ENCODE peak calls at places on chromosomes 16 and 17, in eight cellular contexts. Z is M059J; G is stimulated activated CD4-positive, alpha-beta T cell treated with anti-CD3 and anti-CD28 coated beads, Interleukin-4, amount 100 ng/mL, for 24 hours; I is tibial artery; S is NCI-H510A; F is CD4-positive, alpha-beta memory T cell; W is A172; V is head of caudate nucleus. E is an unnamed sample.

GRCh38 chr17:1724351-1724868 is at the start of gene WDR81:
- DNase-seq in Z (peak; percentile 72), G (peak; percentile 89), I (peak; percentile 95), S (peak; percentile 38), F (peak; percentile 84), W (peak; percentile 70), V (peak; percentile 95), E (peak; percentile 82)

GRCh38 chr17:35578929-35579448 is 618 bp upstream of the PEX12 start:
- DNase-seq in Z (no peak), G (no peak), I (no peak), S (no peak), F (peak; percentile 10), W (no peak), V (no peak), E (no peak)

GRCh38 chr17:22453181-22453580 is 760.9 kb downstream of the KCNJ18 start:
- DNase-seq in Z (no peak), G (no peak), I (no peak), S (no peak), F (no peak), W (no peak), V (no peak), E (no peak)

GRCh38 chr16:27969574-27969973 is 93.9 kb downstream of the GSG1L start:
- DNase-seq in Z (no peak), G (no peak), I (no peak), S (no peak), F (no peak), W (no peak), V (no peak), E (no peak)

GRCh38 chr17:41048441-41048840 is 1.3 kb upstream of the KRTAP2-1 start:
- DNase-seq in Z (peak; percentile 94), G (no peak), I (no peak), S (no peak), F (no peak), W (peak; percentile 64), V (no peak), E (no peak)

GRCh38 chr17:7930841-7931631 is 710 bp downstream of the TRAPPC1 start:
- DNase-seq in Z (no peak), G (no peak), I (no peak), S (no peak), F (no peak), W (no peak), V (no peak), E (no peak)

GRCh38 chr16:29891525-29892457 is 7.6 kb downstream of the SEZ6L2 start:
- DNase-seq in Z (no peak), G (no peak), I (no peak), S (no peak), F (no peak), W (no peak), V (no peak), E (no peak)

GRCh38 chr16:6714510-6714909 is 618.1 kb upstream of the RBFOX1 start:
- DNase-seq in Z (no peak), G (no peak), I (no peak), S (no peak), F (no peak), W (no peak), V (no peak), E (no peak)